ENCODE peak calls at places on chromosomes 5 and 9, in nine cellular contexts. One of them, this sample, is unnamed.

GRCh38 chr9:87382902-87383301 is 114.8 kb upstream of the DAPK1 start:
- DNase-seq in neuronal stem cell: no peak
- DNase-seq in IMR-90: peak; percentile 10
- DNase-seq in mammary epithelial cell: peak; percentile 74
- DNase-seq in HCT116: no peak
- DNase-seq in SK-N-SH: no peak
- DNase-seq in GM23248: peak; percentile 30
- DNase-seq in endothelial cell of umbilical vein: no peak
- DNase-seq in K562: no peak
- DNase-seq in this sample: no peak

GRCh38 chr5:393846-394275 is 49.1 kb upstream of the EXOC3 start:
- DNase-seq in neuronal stem cell: no peak
- DNase-seq in IMR-90: peak; percentile 39
- DNase-seq in mammary epithelial cell: no peak
- DNase-seq in HCT116: no peak
- DNase-seq in SK-N-SH: no peak
- DNase-seq in GM23248: peak; percentile 64
- DNase-seq in endothelial cell of umbilical vein: no peak
- DNase-seq in K562: no peak
- DNase-seq in this sample: no peak

GRCh38 chr9:93026640-93027039 is 31.9 kb upstream of the SUSD3 start:
- DNase-seq in neuronal stem cell: no peak
- DNase-seq in IMR-90: no peak
- DNase-seq in mammary epithelial cell: no peak
- DNase-seq in HCT116: no peak
- DNase-seq in SK-N-SH: no peak
- DNase-seq in GM23248: no peak
- DNase-seq in endothelial cell of umbilical vein: no peak
- DNase-seq in K562: no peak
- DNase-seq in this sample: no peak

GRCh38 chr9:36717276-36717675 is 144.6 kb downstream of the MELK start:
- DNase-seq in neuronal stem cell: no peak
- DNase-seq in IMR-90: peak; percentile 26
- DNase-seq in mammary epithelial cell: no peak
- DNase-seq in HCT116: no peak
- DNase-seq in SK-N-SH: no peak
- DNase-seq in GM23248: peak; percentile 26
- DNase-seq in endothelial cell of umbilical vein: no peak
- DNase-seq in K562: no peak
- DNase-seq in this sample: no peak

GRCh38 chr5:64229163-64229774 is 63.6 kb downstream of the RNF180 start:
- DNase-seq in neuronal stem cell: peak; percentile 39
- DNase-seq in IMR-90: peak; percentile 39
- DNase-seq in mammary epithelial cell: peak; percentile 15
- DNase-seq in HCT116: no peak
- DNase-seq in SK-N-SH: peak; percentile 57
- DNase-seq in GM23248: peak; percentile 59
- DNase-seq in endothelial cell of umbilical vein: peak; percentile 49
- DNase-seq in K562: peak; percentile 27
- DNase-seq in this sample: no peak

GRCh38 chr5:111851616-111852015 is 94.6 kb upstream of the NREP start:
- DNase-seq in neuronal stem cell: no peak
- DNase-seq in IMR-90: peak; percentile 52
- DNase-seq in mammary epithelial cell: no peak
- DNase-seq in HCT116: no peak
- DNase-seq in SK-N-SH: no peak
- DNase-seq in GM23248: no peak
- DNase-seq in endothelial cell of umbilical vein: no peak
- DNase-seq in K562: no peak
- DNase-seq in this sample: no peak

GRCh38 chr5:149493316-149493715 is 57.9 kb downstream of the CSNK1A1 start:
- DNase-seq in neuronal stem cell: no peak
- DNase-seq in IMR-90: no peak
- DNase-seq in mammary epithelial cell: no peak
- DNase-seq in HCT116: no peak
- DNase-seq in SK-N-SH: no peak
- DNase-seq in GM23248: no peak
- DNase-seq in endothelial cell of umbilical vein: no peak
- DNase-seq in K562: no peak
- DNase-seq in this sample: no peak

GRCh38 chr5:37615184-37615583 is 224.7 kb downstream of the GDNF start:
- DNase-seq in neuronal stem cell: no peak
- DNase-seq in IMR-90: peak; percentile 86
- DNase-seq in mammary epithelial cell: no peak
- DNase-seq in HCT116: no peak
- DNase-seq in SK-N-SH: no peak
- DNase-seq in GM23248: peak; percentile 95
- DNase-seq in endothelial cell of umbilical vein: peak; percentile 48
- DNase-seq in K562: no peak
- DNase-seq in this sample: no peak

GRCh38 chr5:139470821-139471300 is at the start of gene SMIM33:
- DNase-seq in neuronal stem cell: no peak
- DNase-seq in IMR-90: no peak
- DNase-seq in mammary epithelial cell: no peak
- DNase-seq in HCT116: no peak
- DNase-seq in SK-N-SH: no peak
- DNase-seq in GM23248: no peak
- DNase-seq in endothelial cell of umbilical vein: no peak
- DNase-seq in K562: no peak
- DNase-seq in this sample: no peak

GRCh38 chr5:180467576-180467975 is 26.6 kb upstream of the CNOT6 start:
- DNase-seq in neuronal stem cell: no peak
- DNase-seq in IMR-90: no peak
- DNase-seq in mammary epithelial cell: no peak
- DNase-seq in HCT116: no peak
- DNase-seq in SK-N-SH: no peak
- DNase-seq in GM23248: no peak
- DNase-seq in endothelial cell of umbilical vein: no peak
- DNase-seq in K562: no peak
- DNase-seq in this sample: no peak

GRCh38 chr5:136811551-136811950 is 446.2 kb upstream of the TRPC7 start:
- DNase-seq in neuronal stem cell: no peak
- DNase-seq in IMR-90: peak; percentile 86
- DNase-seq in mammary epithelial cell: peak; percentile 71
- DNase-seq in HCT116: no peak
- DNase-seq in SK-N-SH: no peak
- DNase-seq in GM23248: peak; percentile 95
- DNase-seq in endothelial cell of umbilical vein: peak; percentile 45
- DNase-seq in K562: no peak
- DNase-seq in this sample: no peak

GRCh38 chr5:175847503-175847902 is 23.9 kb upstream of the CPLX2 start:
- DNase-seq in neuronal stem cell: no peak
- DNase-seq in IMR-90: peak; percentile 19
- DNase-seq in mammary epithelial cell: no peak
- DNase-seq in HCT116: no peak
- DNase-seq in SK-N-SH: no peak
- DNase-seq in GM23248: peak; percentile 24
- DNase-seq in endothelial cell of umbilical vein: no peak
- DNase-seq in K562: peak; percentile 25
- DNase-seq in this sample: no peak

DNA sequence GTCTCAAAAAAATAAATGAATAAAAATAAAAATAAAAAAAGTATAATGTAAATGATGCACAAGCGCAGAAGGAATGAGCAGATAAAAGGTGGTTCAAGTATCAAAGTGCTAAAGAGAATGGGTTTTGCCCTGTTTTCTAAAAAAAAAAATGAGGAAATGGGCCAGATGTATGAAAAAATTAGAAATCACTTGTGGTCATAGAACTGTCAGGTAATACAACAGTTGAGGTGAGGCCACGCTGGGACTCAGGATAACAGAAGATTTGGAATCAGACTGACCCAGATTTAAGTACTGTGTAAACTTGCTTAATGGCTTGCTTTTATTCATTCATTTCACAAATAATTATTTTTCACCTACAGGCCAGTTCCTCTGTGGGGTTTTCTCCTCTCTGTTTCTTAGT is 69.7 kb downstream of the MAPKAP1 start:
- DNase-seq in neuronal stem cell: no peak
- DNase-seq in IMR-90: no peak
- DNase-seq in mammary epithelial cell: no peak
- DNase-seq in HCT116: no peak
- DNase-seq in SK-N-SH: no peak
- DNase-seq in GM23248: no peak
- DNase-seq in endothelial cell of umbilical vein: no peak
- DNase-seq in K562: no peak
- DNase-seq in this sample: no peak
- H3K4me1 ChIP-seq in neuronal stem cell: peaks cover 3% of the 10 kb centered on the region
- H3K4me1 ChIP-seq in IMR-90: peaks cover 7% of the 10 kb centered on the region
- H3K4me1 ChIP-seq in mammary epithelial cell: peaks cover 24% of the 10 kb centered on the region
- H3K4me1 ChIP-seq in HCT116: peaks cover 20% of the 10 kb centered on the region
- H3K4me1 ChIP-seq in SK-N-SH: peaks cover 24% of the 10 kb centered on the region
- H3K4me1 ChIP-seq in GM23248: peaks cover 25% of the 10 kb centered on the region
- H3K4me1 ChIP-seq in endothelial cell of umbilical vein: peaks cover 23% of the 10 kb centered on the region
- H3K4me1 ChIP-seq in K562: peaks cover 9% of the 10 kb centered on the region
- H3K4me1 ChIP-seq in this sample: peaks cover 3% of the 10 kb centered on the region

DNA sequence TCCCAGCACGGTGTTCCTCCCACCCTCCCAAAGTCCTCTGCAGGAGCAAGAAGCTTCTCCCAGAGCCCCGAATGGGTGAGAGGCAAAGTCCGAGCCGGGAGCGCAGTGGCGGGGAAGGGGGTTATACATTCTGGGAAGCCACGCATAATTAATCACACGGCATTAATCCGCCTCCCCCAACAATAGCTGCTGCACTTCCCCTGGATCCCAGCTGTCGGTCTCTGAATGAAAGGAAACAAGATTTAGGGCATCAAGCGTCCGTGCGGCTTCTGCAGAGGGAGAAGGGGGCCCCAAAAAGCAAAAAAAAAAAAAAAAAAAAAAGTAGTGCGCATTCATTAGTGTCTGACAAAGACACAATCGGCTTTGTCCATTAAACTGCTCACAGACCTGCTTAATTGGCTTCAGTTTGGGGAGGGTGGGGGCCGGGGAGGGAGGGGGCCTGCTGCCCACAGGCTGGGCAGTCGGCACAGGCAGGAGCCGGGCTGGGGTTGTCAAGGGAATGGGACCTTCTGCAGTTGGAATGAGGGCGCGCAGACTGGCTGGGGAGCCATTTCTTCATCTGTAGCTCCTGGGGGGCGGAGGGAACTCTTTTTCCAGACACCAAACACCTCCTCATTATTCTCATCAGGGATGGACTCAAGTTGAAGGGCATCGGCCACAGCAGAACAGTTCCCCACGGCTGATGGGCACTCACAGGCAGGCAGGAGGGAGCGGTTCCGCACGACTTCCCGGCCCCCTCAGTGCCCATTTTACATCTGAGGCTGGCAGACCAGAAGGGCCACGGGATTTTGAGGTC is 3.4 kb downstream of the NOTCH1 start:
- DNase-seq in neuronal stem cell: peak; percentile 89
- DNase-seq in IMR-90: no peak
- DNase-seq in mammary epithelial cell: no peak
- DNase-seq in HCT116: no peak
- DNase-seq in SK-N-SH: no peak
- DNase-seq in GM23248: no peak
- DNase-seq in endothelial cell of umbilical vein: no peak
- DNase-seq in K562: no peak
- DNase-seq in this sample: no peak
- H3K9ac ChIP-seq in neuronal stem cell: peak overlapping the region; percentile 71
- H3K9ac ChIP-seq in IMR-90: no peak overlapping the region
- H3K9ac ChIP-seq in mammary epithelial cell: no peak overlapping the region
- H3K9ac ChIP-seq in HCT116: no peak overlapping the region
- H3K9ac ChIP-seq in SK-N-SH: no peak overlapping the region
- H3K9ac ChIP-seq in GM23248: no peak overlapping the region
- H3K9ac ChIP-seq in endothelial cell of umbilical vein: no peak overlapping the region
- H3K9ac ChIP-seq in K562: no peak overlapping the region
- H3K9ac ChIP-seq in this sample: no peak overlapping the region

GRCh38 chr5:174374206-174374605 is 328.7 kb downstream of the NSG2 start:
- DNase-seq in neuronal stem cell: no peak
- DNase-seq in IMR-90: no peak
- DNase-seq in mammary epithelial cell: no peak
- DNase-seq in HCT116: no peak
- DNase-seq in SK-N-SH: no peak
- DNase-seq in GM23248: no peak
- DNase-seq in endothelial cell of umbilical vein: no peak
- DNase-seq in K562: no peak
- DNase-seq in this sample: no peak

GRCh38 chr5:174376726-174377373 is 331.3 kb downstream of the NSG2 start:
- DNase-seq in neuronal stem cell: no peak
- DNase-seq in IMR-90: no peak
- DNase-seq in mammary epithelial cell: no peak
- DNase-seq in HCT116: no peak
- DNase-seq in SK-N-SH: no peak
- DNase-seq in GM23248: no peak
- DNase-seq in endothelial cell of umbilical vein: no peak
- DNase-seq in K562: no peak
- DNase-seq in this sample: no peak

GRCh38 chr5:174376056-174376455 is 330.6 kb downstream of the NSG2 start:
- DNase-seq in neuronal stem cell: no peak
- DNase-seq in IMR-90: no peak
- DNase-seq in mammary epithelial cell: peak; percentile 18
- DNase-seq in HCT116: no peak
- DNase-seq in SK-N-SH: no peak
- DNase-seq in GM23248: no peak
- DNase-seq in endothelial cell of umbilical vein: no peak
- DNase-seq in K562: no peak
- DNase-seq in this sample: no peak

DNA sequence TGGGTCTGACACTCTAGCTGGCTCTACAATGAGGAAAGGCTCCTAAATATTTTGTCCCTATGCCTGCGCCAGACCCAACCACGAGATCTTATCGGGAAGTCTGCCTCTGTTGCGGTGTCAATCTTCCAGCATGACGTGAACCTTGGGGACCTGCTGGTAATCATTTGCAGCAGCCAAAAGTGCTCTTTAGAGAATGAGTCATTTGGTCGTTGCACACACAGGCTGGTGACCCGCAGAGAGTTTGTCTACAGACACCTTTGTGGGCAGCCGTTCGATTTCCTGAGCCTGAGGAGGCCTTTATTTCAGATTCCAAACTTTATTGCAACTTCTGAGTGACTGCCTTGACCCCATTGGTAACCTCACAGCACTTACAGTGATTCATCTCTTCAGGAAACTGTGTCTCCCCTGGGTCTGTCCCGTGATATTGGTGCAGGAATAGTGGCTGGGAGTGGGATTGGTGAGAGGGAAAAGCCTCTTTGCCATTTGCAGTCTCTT is 326.1 kb downstream of the NSG2 start:
- DNase-seq in neuronal stem cell: no peak
- DNase-seq in IMR-90: no peak
- DNase-seq in mammary epithelial cell: no peak
- DNase-seq in HCT116: peak; percentile 88
- DNase-seq in SK-N-SH: peak; percentile 28
- DNase-seq in GM23248: peak; percentile 14
- DNase-seq in endothelial cell of umbilical vein: no peak
- DNase-seq in K562: no peak
- DNase-seq in this sample: no peak
- H3K27ac ChIP-seq in neuronal stem cell: no peak overlapping the region
- H3K27ac ChIP-seq in IMR-90: no peak overlapping the region
- H3K27ac ChIP-seq in mammary epithelial cell: no peak overlapping the region
- H3K27ac ChIP-seq in HCT116: no peak overlapping the region
- H3K27ac ChIP-seq in SK-N-SH: peak overlapping the region; percentile 28
- H3K27ac ChIP-seq in GM23248: no peak overlapping the region
- H3K27ac ChIP-seq in endothelial cell of umbilical vein: no peak overlapping the region
- H3K27ac ChIP-seq in K562: no peak overlapping the region
- H3K27ac ChIP-seq in this sample: no peak overlapping the region

DNA sequence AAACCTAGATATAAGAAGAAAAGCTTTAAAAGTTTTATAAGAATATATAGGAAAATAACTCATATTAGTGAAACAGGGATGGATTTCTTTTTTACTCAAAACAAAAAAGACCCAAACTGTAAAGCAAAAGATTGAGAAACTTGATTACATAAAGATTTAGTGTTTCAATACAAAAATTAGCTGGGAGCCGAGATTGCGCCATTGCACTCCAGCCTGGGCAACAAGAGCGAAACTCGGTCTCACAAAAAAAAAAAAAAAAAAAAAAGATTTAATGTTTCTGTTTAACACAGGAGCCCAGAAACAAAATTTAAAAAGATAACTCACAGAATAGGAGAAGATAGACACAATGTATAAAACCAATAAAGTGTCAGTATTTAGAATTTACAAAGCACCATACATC is 45.2 kb downstream of the CDC14B start:
- DNase-seq in neuronal stem cell: no peak
- DNase-seq in IMR-90: no peak
- DNase-seq in mammary epithelial cell: no peak
- DNase-seq in HCT116: no peak
- DNase-seq in SK-N-SH: no peak
- DNase-seq in GM23248: no peak
- DNase-seq in endothelial cell of umbilical vein: no peak
- DNase-seq in K562: no peak
- DNase-seq in this sample: no peak
- H3K4me1 ChIP-seq in neuronal stem cell: peaks cover under 1% of the 10 kb centered on the region
- H3K4me1 ChIP-seq in IMR-90: peaks cover 4% of the 10 kb centered on the region
- H3K4me1 ChIP-seq in mammary epithelial cell: no peaks in the 10 kb centered on the region
- H3K4me1 ChIP-seq in HCT116: no peaks in the 10 kb centered on the region
- H3K4me1 ChIP-seq in SK-N-SH: no peaks in the 10 kb centered on the region
- H3K4me1 ChIP-seq in GM23248: no peaks in the 10 kb centered on the region
- H3K4me1 ChIP-seq in endothelial cell of umbilical vein: no peaks in the 10 kb centered on the region
- H3K4me1 ChIP-seq in K562: peaks cover 9% of the 10 kb centered on the region
- H3K4me1 ChIP-seq in this sample: no peaks in the 10 kb centered on the region